ENCODE peak calls at places on chromosomes 2 and 18, in nine cellular contexts. U is Daoy, X is dermis blood vessel endothelial cell, J is amygdala, I is transverse colon, P is right lobe of liver, W is iris pigment epithelial cell, Z is coronary artery, M is T-cell. R is an unnamed sample.

GRCh38 chr2:134892282-134893054 is 26.2 kb upstream of the CCNT2 start:
- DNase-seq in U (no peak), X (no peak), J (no peak), I (no peak), P (no peak), W (no peak), Z (no peak), M (no peak), R (no peak)

GRCh38 chr2:224630659-224631550 is 45.7 kb upstream of the CUL3 start:
- DNase-seq in U (no peak), X (no peak), J (no peak), I (no peak), P (no peak), W (no peak), Z (no peak), M (no peak), R (no peak)

GRCh38 chr2:212892193-212892592 is 259.2 kb downstream of the IKZF2 start:
- DNase-seq in U (peak; percentile 45), X (peak; percentile 59), J (peak; percentile 3), I (no peak), P (no peak), W (peak; percentile 56), Z (no peak), M (no peak), R (peak; percentile 38)

GRCh38 chr2:96859338-96859649 is 1.5 kb upstream of the ANKRD39 start:
- DNase-seq in U (peak; percentile 37), X (no peak), J (peak; percentile 70), I (no peak), P (no peak), W (no peak), Z (peak; percentile 86), M (no peak), R (no peak)

GRCh38 chr2:7077660-7078278 is 160.6 kb downstream of the RNF144A start:
- DNase-seq in U (no peak), X (peak; percentile 97), J (no peak), I (no peak), P (no peak), W (no peak), Z (no peak), M (no peak), R (no peak)

GRCh38 chr2:39568561-39569006 is 97.1 kb upstream of the TMEM178A start:
- DNase-seq in U (peak; percentile 48), X (peak; percentile 88), J (no peak), I (no peak), P (no peak), W (peak; percentile 87), Z (no peak), M (no peak), R (peak; percentile 77)

GRCh38 chr2:106095478-106096392 is 98.4 kb downstream of the UXS1 start:
- DNase-seq in U (no peak), X (no peak), J (no peak), I (peak; percentile 54), P (no peak), W (no peak), Z (no peak), M (peak; percentile 76), R (no peak)

GRCh38 chr2:177733-178132 is 86.1 kb downstream of the SH3YL1 start:
- DNase-seq in U (no peak), X (no peak), J (no peak), I (no peak), P (no peak), W (no peak), Z (no peak), M (no peak), R (no peak)

GRCh38 chr2:164669291-164669690 is 48.0 kb upstream of the GRB14 start:
- DNase-seq in U (no peak), X (no peak), J (no peak), I (no peak), P (no peak), W (no peak), Z (no peak), M (no peak), R (no peak)

GRCh38 chr2:77270433-77270832 is 251.7 kb downstream of the LRRTM4 start:
- DNase-seq in U (no peak), X (no peak), J (no peak), I (no peak), P (no peak), W (no peak), Z (no peak), M (no peak), R (peak; percentile 1)

GRCh38 chr2:148592812-148593211 is 51.7 kb upstream of the EPC2 start:
- DNase-seq in U (no peak), X (no peak), J (no peak), I (no peak), P (no peak), W (no peak), Z (no peak), M (no peak), R (no peak)

GRCh38 chr18:47731276-47731675 is 199.2 kb downstream of the SMAD2 start:
- DNase-seq in U (no peak), X (no peak), J (no peak), I (no peak), P (no peak), W (no peak), Z (no peak), M (no peak), R (no peak)

GRCh38 chr2:67671464-67672450 is 274.6 kb downstream of the ETAA1 start:
- DNase-seq in U (no peak), X (no peak), J (no peak), I (no peak), P (no peak), W (no peak), Z (no peak), M (no peak), R (no peak)

GRCh38 chr2:127586746-127587295 is 51.3 kb downstream of the MYO7B start:
- DNase-seq in U (no peak), X (no peak), J (no peak), I (no peak), P (no peak), W (no peak), Z (peak; percentile 50), M (no peak), R (no peak)

GRCh38 chr18:55470826-55471225 is 117.2 kb downstream of the TCF4 start:
- DNase-seq in U (no peak), X (no peak), J (no peak), I (no peak), P (no peak), W (no peak), Z (no peak), M (no peak), R (no peak)

GRCh38 chr18:50527636-50528307 is 32.1 kb upstream of the MAPK4 start:
- DNase-seq in U (no peak), X (no peak), J (no peak), I (no peak), P (peak; percentile 68), W (no peak), Z (no peak), M (no peak), R (no peak)

GRCh38 chr2:234983011-234983726 is 31.4 kb downstream of the SH3BP4 start:
- DNase-seq in U (peak; percentile 41), X (no peak), J (no peak), I (peak; percentile 32), P (no peak), W (no peak), Z (no peak), M (no peak), R (no peak)

GRCh38 chr2:10406491-10406890 is 41.6 kb downstream of the ODC1 start:
- DNase-seq in U (no peak), X (no peak), J (no peak), I (no peak), P (no peak), W (no peak), Z (no peak), M (no peak), R (no peak)

GRCh38 chr18:48167901-48168300 is 237.4 kb upstream of the SMAD2 start:
- DNase-seq in U (no peak), X (no peak), J (no peak), I (peak; percentile 89), P (peak; percentile 95), W (no peak), Z (no peak), M (no peak), R (no peak)

GRCh38 chr18:55228191-55228590 is 268.9 kb upstream of the CCDC68 start:
- DNase-seq in U (no peak), X (no peak), J (no peak), I (no peak), P (no peak), W (peak; percentile 76), Z (no peak), M (no peak), R (peak; percentile 29)

GRCh38 chr2:159960413-159960812 is 102.0 kb downstream of the PLA2R1 start:
- DNase-seq in U (peak; percentile 73), X (peak; percentile 84), J (no peak), I (no peak), P (no peak), W (peak; percentile 94), Z (no peak), M (no peak), R (peak; percentile 23)

GRCh38 chr2:184677171-184677570 is 78.8 kb downstream of the ZNF804A start:
- DNase-seq in U (no peak), X (no peak), J (no peak), I (no peak), P (no peak), W (peak; percentile 59), Z (no peak), M (no peak), R (no peak)

GRCh38 chr2:216777637-216778273 is 82.1 kb downstream of the TNP1 start:
- DNase-seq in U (peak; percentile 81), X (peak; percentile 49), J (no peak), I (no peak), P (no peak), W (peak; percentile 70), Z (no peak), M (no peak), R (peak; percentile 54)

GRCh38 chr2:26477126-26477910 is 606 bp downstream of the OTOF start:
- DNase-seq in U (no peak), X (peak; percentile 33), J (no peak), I (no peak), P (peak; percentile 43), W (no peak), Z (no peak), M (no peak), R (no peak)

GRCh38 chr2:20391951-20392699 is 41.5 kb upstream of the PUM2 start:
- DNase-seq in U (peak; percentile 66), X (no peak), J (no peak), I (peak; percentile 33), P (no peak), W (peak; percentile 12), Z (no peak), M (no peak), R (no peak)

GRCh38 chr2:39304200-39304599 is 60.4 kb upstream of the CDKL4 start:
- DNase-seq in U (no peak), X (no peak), J (no peak), I (no peak), P (no peak), W (no peak), Z (no peak), M (no peak), R (no peak)

GRCh38 chr2:240395896-240396622 is 39.4 kb upstream of the GPC1 start:
- DNase-seq in U (no peak), X (no peak), J (no peak), I (no peak), P (no peak), W (no peak), Z (peak; percentile 65), M (no peak), R (no peak)

GRCh38 chr2:212227755-212228154 is 310.8 kb downstream of the ERBB4 start:
- DNase-seq in U (peak; percentile 68), X (peak; percentile 67), J (peak; percentile 11), I (no peak), P (no peak), W (peak; percentile 95), Z (no peak), M (no peak), R (peak; percentile 32)

GRCh38 chr18:9787716-9788115 is 79.6 kb downstream of the RAB31 start:
- DNase-seq in U (no peak), X (no peak), J (no peak), I (no peak), P (no peak), W (peak; percentile 94), Z (no peak), M (no peak), R (no peak)

R was measured in AG08396.